ENCODE peak calls at places on chromosome 15, in four cellular contexts. M is uterus, F is foreskin keratinocyte, P is stomach. Y is an unnamed sample.

GRCh38 chr15:57861805-57862586 is 155.5 kb downstream of the POLR2M start:
- DNase-seq in P (no peak), M (peak), F (peak), Y (peak)

GRCh38 chr15:82128401-82129143 is 82.8 kb upstream of the MEX3B start:
- DNase-seq in P (no peak), M (no peak), F (no peak), Y (no peak)

GRCh38 chr15:57820119-57820518 is 113.6 kb downstream of the POLR2M start:
- DNase-seq in F (peak), P (no peak), M (no peak), Y (no peak)

GRCh38 chr15:58554758-58555157 is 123.0 kb downstream of the LIPC start:
- DNase-seq in M (no peak), P (no peak), F (no peak), Y (no peak)

GRCh38 chr15:26623071-26623470 is 149.8 kb downstream of the GABRB3 start:
- DNase-seq in M (no peak), P (no peak), F (no peak), Y (no peak)

GRCh38 chr15:78565951-78566774 is 843 bp downstream of the CHRNA5 start:
- DNase-seq in F (peak), P (no peak), M (no peak), Y (no peak)

GRCh38 chr15:22831473-22831872 is 7.0 kb upstream of the NIPA2 start:
- DNase-seq in P (no peak), F (no peak), M (no peak), Y (no peak)

GRCh38 chr15:45340429-45340828 is 37.9 kb downstream of the GATM start:
- DNase-seq in M (no peak), F (no peak), P (no peak), Y (no peak)

GRCh38 chr15:76492538-76492937 is 156.0 kb downstream of the ISL2 start:
- DNase-seq in F (no peak), P (no peak), M (no peak), Y (no peak)

GRCh38 chr15:90082140-90082713 is 20.0 kb downstream of the IDH2 start:
- DNase-seq in P (no peak), F (no peak), M (no peak), Y (no peak)

GRCh38 chr15:40493089-40493840 is 22.5 kb downstream of the CHST14 start:
- DNase-seq in P (no peak), F (peak), M (no peak), Y (no peak)

GRCh38 chr15:66619152-66619903 is 53.5 kb upstream of the LCTL start:
- DNase-seq in F (peak), P (peak), M (peak), Y (peak)

GRCh38 chr15:58864602-58865419 is 68.7 kb downstream of the SLTM start:
- DNase-seq in M (no peak), F (peak), P (peak), Y (no peak)

GRCh38 chr15:53530762-53531161 is 228.7 kb downstream of the WDR72 start:
- DNase-seq in P (no peak), F (no peak), M (no peak), Y (no peak)

DNA sequence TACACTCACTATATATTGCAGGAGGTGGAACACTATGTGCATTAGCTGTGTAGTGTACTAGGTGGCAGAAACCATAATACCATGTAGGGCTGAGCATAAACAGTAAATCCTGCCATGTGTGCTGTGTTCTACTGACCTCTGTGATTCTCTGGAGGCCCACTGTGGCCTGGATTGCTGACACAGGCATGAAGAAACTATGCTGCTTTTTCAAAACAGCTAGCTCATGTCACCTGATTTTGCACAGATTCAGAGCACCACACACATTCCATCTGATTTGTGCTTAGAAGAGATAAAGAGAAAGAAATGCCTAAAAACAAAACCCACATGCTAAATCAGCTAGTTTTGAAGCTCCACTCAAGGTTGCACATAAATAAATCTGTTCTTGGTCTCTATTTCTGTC is 1007.8 kb upstream of the SEMA6D start:
- DNase-seq in M (no peak), P (no peak), F (no peak), Y (no peak)
- TF ChIP-seq CTCF in M (no peak), P (no peak), F (no peak), Y (no peak)

GRCh38 chr15:73467758-73468157 is 24.8 kb downstream of the REC114 start:
- DNase-seq in M (no peak), P (no peak), F (no peak), Y (no peak)

GRCh38 chr15:73460662-73461061 is 17.7 kb downstream of the REC114 start:
- DNase-seq in M (no peak), F (no peak), P (no peak), Y (no peak)

DNA sequence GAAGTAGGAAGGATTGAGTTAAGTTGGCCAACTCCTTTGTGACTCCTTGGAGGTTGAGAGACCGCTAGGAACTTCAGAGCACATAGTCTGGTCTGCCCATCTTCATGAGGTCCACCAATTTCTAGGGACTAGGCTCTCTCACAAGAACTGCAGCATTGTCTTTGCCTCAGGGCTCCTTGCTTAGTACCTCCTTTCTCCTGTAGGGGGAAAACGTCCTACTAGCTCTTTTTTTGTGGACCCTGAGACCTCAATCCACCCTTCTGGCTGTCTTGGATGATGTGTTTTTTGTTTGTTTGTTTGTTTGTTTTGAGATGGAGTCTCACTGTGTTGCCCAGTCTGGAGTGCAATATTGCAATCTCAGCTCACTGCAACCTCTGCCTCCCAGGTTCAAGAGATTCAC is 21.6 kb downstream of the REC114 start:
- DNase-seq in P (no peak), F (no peak), M (no peak), Y (no peak)
- TF ChIP-seq CTCF in P (no peak), F (peak), M (no peak), Y (no peak)

GRCh38 chr15:31208804-31209203 is 107.3 kb upstream of the TRPM1 start:
- DNase-seq in P (no peak), M (no peak), F (no peak), Y (no peak)

GRCh38 chr15:31202953-31203352 is 101.4 kb upstream of the TRPM1 start:
- DNase-seq in F (no peak), P (no peak), M (no peak), Y (no peak)

GRCh38 chr15:31207246-31207645 is 105.7 kb upstream of the TRPM1 start:
- DNase-seq in M (no peak), F (no peak), P (no peak), Y (no peak)

GRCh38 chr15:31203999-31204398 is 102.5 kb upstream of the TRPM1 start:
- DNase-seq in F (no peak), M (no peak), P (no peak), Y (no peak)

GRCh38 chr15:31206386-31207174 is 105.1 kb upstream of the TRPM1 start:
- DNase-seq in M (no peak), F (no peak), P (no peak), Y (no peak)
- TF ChIP-seq CTCF in M (no peak), F (peak), P (no peak), Y (peak)

GRCh38 chr15:100809151-100809550 is 70.5 kb upstream of the ALDH1A3 start:
- DNase-seq in P (no peak), F (peak), M (no peak), Y (no peak)
- TF ChIP-seq CTCF in P (no peak), F (no peak), M (no peak), Y (no peak)

DNA sequence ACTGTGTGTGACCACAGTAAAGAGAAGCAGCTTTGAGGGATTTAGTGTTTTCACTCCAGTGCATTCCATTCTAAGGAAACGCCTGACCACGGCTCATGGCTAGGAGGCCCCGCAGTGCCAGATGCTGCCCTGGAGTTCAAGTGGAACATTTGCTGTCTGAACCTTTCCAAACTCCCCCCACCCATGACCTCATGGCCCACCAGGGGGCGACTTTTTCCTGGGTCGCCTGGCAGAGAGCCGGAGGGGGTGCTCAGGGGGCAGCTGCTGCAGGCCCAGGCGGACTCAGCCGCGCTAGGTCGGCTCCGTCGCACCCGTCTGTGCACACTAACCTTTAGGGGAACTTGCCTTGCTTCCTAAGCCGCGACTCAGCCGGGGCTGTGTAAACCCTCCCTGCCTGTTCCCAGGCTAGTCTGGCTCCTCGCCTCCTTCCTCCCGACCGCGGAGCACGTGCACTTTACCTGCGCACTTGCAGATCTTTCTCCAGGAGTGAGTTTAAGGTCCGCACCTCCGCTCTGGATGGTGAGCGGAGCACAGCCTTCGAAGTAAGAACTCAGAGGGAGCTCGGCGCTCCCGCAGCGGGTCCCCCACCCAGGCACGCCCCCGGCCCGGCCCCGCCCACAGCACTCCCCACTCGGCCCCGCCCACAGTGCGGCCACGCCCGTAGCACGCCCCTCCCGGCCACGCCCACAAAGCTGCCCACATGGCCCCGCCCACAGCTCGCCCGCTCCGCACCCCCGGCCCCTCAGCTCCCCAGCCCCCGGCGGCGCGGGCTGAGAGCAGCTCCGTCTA is at the start of gene OCA2:
- DNase-seq in F (no peak), P (peak), M (no peak), Y (no peak)
- TF ChIP-seq CTCF in F (peak), P (no peak), M (no peak), Y (peak)